ENCODE peak calls at places on chromosomes 5 and 9, in seven cellular contexts. P is KBM-7; H is activated effector memory CD4-positive, alpha-beta T cell treated with Interleukin-2 at 50 U/mL for 16 hours; X is NCI-H510A treated with DMSO at 0.1 percent for 48 hours; B is mucosa of gallbladder; S is astrocyte of the spinal cord; Y is GM19239. N is an unnamed sample.

GRCh38 chr5:78766412-78766762 is 117.8 kb upstream of the LHFPL2 start:
- DNase-seq in X (no peak), B (no peak), S (no peak), H (no peak), P (no peak), Y (no peak), N (no peak)

GRCh38 chr9:16985559-16986348 is 115.3 kb upstream of the BNC2 start:
- DNase-seq in P (no peak), S (peak), H (no peak), B (no peak), Y (no peak), X (no peak), N (peak)

GRCh38 chr9:2639786-2640185 is 18.2 kb downstream of the VLDLR start:
- DNase-seq in P (no peak), B (no peak), S (no peak), H (no peak), Y (no peak), X (no peak), N (no peak)

GRCh38 chr9:136985853-136986252 is 3.1 kb downstream of the LCNL1 start:
- DNase-seq in H (no peak), X (no peak), Y (no peak), P (no peak), B (no peak), S (no peak), N (no peak)

GRCh38 chr5:139392678-139393496 is 2.0 kb downstream of the PROB1 start:
- DNase-seq in X (peak), S (peak), P (peak), B (peak), H (peak), Y (peak), N (peak)

GRCh38 chr5:57175586-57175985 is 1.7 kb downstream of the GPBP1 start:
- DNase-seq in S (no peak), Y (no peak), P (peak), H (no peak), X (no peak), B (no peak), N (peak)

GRCh38 chr9:95065224-95065623 is 252.3 kb downstream of the FANCC start:
- DNase-seq in X (no peak), S (no peak), P (no peak), B (no peak), H (no peak), Y (no peak), N (peak)

GRCh38 chr9:120712539-120713031 is 1.7 kb downstream of the MEGF9 start:
- DNase-seq in H (no peak), X (no peak), S (no peak), P (peak), B (no peak), Y (no peak), N (no peak)

GRCh38 chr9:87675466-87675865 is 50.5 kb upstream of the CTSL start:
- DNase-seq in H (no peak), B (peak), Y (no peak), X (no peak), S (no peak), P (no peak), N (no peak)

GRCh38 chr9:81591791-81592190 is 97.6 kb downstream of the TLE1 start:
- DNase-seq in H (no peak), S (no peak), Y (no peak), B (no peak), P (no peak), X (no peak), N (no peak)

GRCh38 chr5:56639491-56639890 is 175.9 kb upstream of the MAP3K1 start:
- DNase-seq in S (no peak), X (no peak), P (no peak), B (no peak), Y (no peak), H (no peak), N (no peak)

GRCh38 chr5:115432691-115433090 is 111.9 kb downstream of the FEM1C start:
- DNase-seq in H (no peak), S (peak), X (peak), P (no peak), B (no peak), Y (no peak), N (no peak)

GRCh38 chr9:126132751-126133150 is 193.9 kb upstream of the MVB12B start:
- DNase-seq in Y (no peak), S (no peak), H (no peak), B (no peak), X (no peak), P (no peak), N (no peak)

GRCh38 chr5:67003373-67003905 is 193.2 kb downstream of the CD180 start:
- DNase-seq in H (no peak), B (no peak), Y (no peak), P (no peak), S (peak), X (no peak), N (no peak)

GRCh38 chr5:21070871-21071270 is 1082.9 kb upstream of the CDH18 start:
- DNase-seq in Y (no peak), B (no peak), H (no peak), X (no peak), S (no peak), P (no peak), N (no peak)

GRCh38 chr9:85115473-85115872 is 445.9 kb downstream of the NTRK2 start:
- DNase-seq in S (no peak), H (no peak), Y (no peak), X (no peak), B (no peak), P (no peak), N (no peak)

GRCh38 chr9:19998823-19999455 is 210.1 kb upstream of the SLC24A2 start:
- DNase-seq in X (no peak), P (no peak), B (no peak), Y (no peak), S (peak), H (no peak), N (no peak)

GRCh38 chr9:121637441-121638222 is 13.8 kb upstream of the DAB2IP start:
- DNase-seq in S (peak), X (no peak), Y (no peak), P (no peak), B (no peak), H (no peak), N (no peak)

GRCh38 chr5:177130211-177131018 is 3.2 kb upstream of the NSD1 start:
- DNase-seq in Y (no peak), S (no peak), X (no peak), B (no peak), H (no peak), P (no peak), N (no peak)

GRCh38 chr5:79171846-79172245 is 60.2 kb downstream of the BHMT start:
- DNase-seq in P (no peak), B (no peak), Y (no peak), H (no peak), X (no peak), S (no peak), N (no peak)

GRCh38 chr5:30918171-30918570 is 275.3 kb upstream of the CDH6 start:
- DNase-seq in H (no peak), B (no peak), P (no peak), X (no peak), S (peak), Y (no peak), N (no peak)

GRCh38 chr5:115343855-115344254 is 47.4 kb upstream of the CCDC112 start:
- DNase-seq in X (no peak), B (no peak), Y (no peak), H (no peak), S (peak), P (no peak), N (no peak)

GRCh38 chr9:117184173-117184572 is 230.7 kb downstream of the ASTN2 start:
- DNase-seq in H (no peak), Y (no peak), P (no peak), B (no peak), S (no peak), X (no peak), N (no peak)

GRCh38 chr5:72451771-72452505 is 55.3 kb downstream of the ZNF366 start:
- DNase-seq in H (no peak), P (peak), B (peak), S (peak), X (no peak), Y (no peak), N (peak)

GRCh38 chr5:91499943-91500531 is 116.9 kb upstream of the ARRDC3 start:
- DNase-seq in Y (no peak), H (no peak), B (no peak), P (peak), X (peak), S (peak), N (no peak)

GRCh38 chr9:127968717-127969383 is 11.9 kb downstream of the EEIG1 start:
- DNase-seq in X (no peak), S (peak), Y (no peak), B (no peak), P (no peak), H (no peak), N (peak)

GRCh38 chr5:73776405-73776804 is 150.4 kb downstream of the ARHGEF28 start:
- DNase-seq in P (no peak), X (no peak), H (no peak), S (no peak), Y (no peak), B (no peak), N (no peak)

N was measured in testis.